ENCODE peak calls at places on chromosomes 6 and 20, in four cellular contexts. Z is HCT116, G is mesendoderm, L is HepG2. Y is an unnamed sample.

GRCh38 chr20:17679786-17680127 is 2.3 kb downstream of the RRBP1 start:
- DNase-seq in Z (no peak), L (no peak), G (no peak), Y (no peak)

GRCh38 chr20:59767656-59768055 is 163.3 kb downstream of the PHACTR3 start:
- DNase-seq in L (no peak), G (no peak), Z (no peak), Y (no peak)

GRCh38 chr20:53530440-53530839 is 63.2 kb downstream of the ZNF217 start:
- DNase-seq in G (no peak), Z (no peak), L (no peak), Y (no peak)

GRCh38 chr20:33765099-33765498 is 33.3 kb downstream of the ZNF341 start:
- DNase-seq in G (no peak), L (no peak), Z (no peak), Y (no peak)

GRCh38 chr6:2378891-2379652 is 133.7 kb upstream of the GMDS start:
- DNase-seq in G (no peak), L (no peak), Z (peak), Y (no peak)

GRCh38 chr6:147170269-147170668 is 33.9 kb upstream of the STXBP5 start:
- DNase-seq in L (no peak), G (no peak), Z (no peak), Y (no peak)

GRCh38 chr6:66183982-66184555 is 477.0 kb upstream of the EYS start:
- DNase-seq in Z (no peak), L (no peak), G (no peak), Y (no peak)

GRCh38 chr20:32966881-32967781 is 37.1 kb downstream of the SUN5 start:
- DNase-seq in G (no peak), L (no peak), Z (no peak), Y (no peak)

GRCh38 chr6:82331031-82331773 is 32.4 kb upstream of the TPBG start:
- DNase-seq in G (peak), L (no peak), Z (no peak), Y (no peak)

GRCh38 chr20:45910670-45911485 is 1.1 kb downstream of the PLTP start:
- DNase-seq in L (no peak), Z (peak), G (peak), Y (peak)

DNA sequence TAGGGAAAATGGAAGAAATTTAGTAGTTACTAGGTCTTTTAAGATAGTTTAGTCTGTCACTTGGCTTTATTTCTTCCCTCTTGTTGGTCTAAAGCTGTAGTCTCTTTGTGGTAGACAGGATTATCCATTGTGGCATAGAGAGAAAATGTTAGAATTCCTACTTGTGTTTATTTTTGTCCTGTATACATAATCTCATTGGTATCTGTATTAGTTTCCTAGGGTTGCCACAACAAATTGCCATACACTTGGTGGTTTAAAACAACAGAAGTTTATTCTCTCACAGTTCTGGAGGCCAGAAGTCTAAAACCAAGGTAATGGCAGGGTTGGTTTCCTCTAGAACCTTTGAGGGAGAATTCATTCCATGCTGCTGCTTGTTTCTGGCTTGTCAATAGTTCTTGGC is 119.4 kb downstream of the ZFAND3 start:
- DNase-seq in Z (no peak), G (no peak), L (no peak), Y (no peak)
- H3K27ac ChIP-seq in Z (no peak), G (no peak), L (no peak), Y (no peak)

DNA sequence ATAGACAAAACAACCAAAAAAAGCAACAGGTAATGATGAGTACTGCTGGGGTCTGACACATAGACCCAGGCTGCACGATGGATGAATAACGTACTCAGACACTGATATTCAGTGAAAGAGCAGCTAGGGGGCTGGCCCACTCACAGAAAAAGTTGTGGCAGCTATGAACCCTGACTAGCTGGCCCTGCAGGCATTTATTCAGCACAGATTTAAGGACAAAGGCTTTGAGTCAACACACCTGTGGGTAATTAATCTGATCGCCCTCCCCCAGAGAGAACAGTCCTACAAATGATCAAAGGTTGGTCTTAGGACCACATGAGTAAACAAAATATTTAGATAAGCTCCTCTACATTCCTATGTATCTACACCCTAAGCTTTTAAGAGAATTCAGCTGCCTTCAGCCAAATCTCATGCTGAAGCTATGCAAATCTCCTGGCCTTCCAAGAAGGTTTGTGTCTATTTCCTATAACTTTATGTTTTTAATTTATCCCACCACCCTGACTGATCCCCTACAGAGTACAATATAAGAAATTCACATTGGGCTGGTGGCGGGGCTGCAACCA is 81.7 kb upstream of the NXT1 start:
- DNase-seq in L (peak), Z (no peak), G (peak), Y (no peak)
- H3K27ac ChIP-seq in L (no peak), Z (no peak), G (no peak), Y (no peak)

GRCh38 chr20:31681128-31681727 is 41.4 kb downstream of the BCL2L1 start:
- DNase-seq in G (no peak), L (no peak), Z (no peak), Y (no peak)

GRCh38 chr20:31682352-31682751 is 40.3 kb downstream of the BCL2L1 start:
- DNase-seq in Z (no peak), G (no peak), L (no peak), Y (no peak)

GRCh38 chr20:31684153-31685003 is 38.3 kb downstream of the BCL2L1 start:
- DNase-seq in Z (no peak), L (no peak), G (no peak), Y (no peak)

GRCh38 chr20:31681769-31682168 is 40.9 kb downstream of the BCL2L1 start:
- DNase-seq in L (no peak), Z (no peak), G (no peak), Y (no peak)

GRCh38 chr20:31682927-31683326 is 39.7 kb downstream of the BCL2L1 start:
- DNase-seq in G (no peak), L (no peak), Z (no peak), Y (no peak)
- H3K27ac ChIP-seq in G (no peak), L (peak), Z (peak), Y (no peak)

DNA sequence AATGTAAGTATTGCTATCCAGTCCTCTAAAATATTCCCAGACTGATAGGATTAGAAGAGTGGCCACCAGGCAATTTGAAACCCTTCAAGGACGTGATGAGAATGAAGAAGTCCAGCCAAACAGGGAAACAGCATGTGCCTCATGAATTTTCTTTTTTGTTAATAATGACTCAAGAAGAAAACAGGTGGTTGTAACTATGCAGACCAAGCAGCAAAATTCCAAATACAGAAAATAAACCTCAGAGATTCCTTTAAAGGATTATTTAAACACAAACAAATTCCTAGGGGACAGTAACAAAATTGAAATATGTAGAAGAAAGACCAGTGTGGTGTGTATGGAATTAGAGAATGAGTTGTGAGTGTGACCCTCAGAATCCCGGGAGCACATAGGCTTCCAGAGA is 239.2 kb downstream of the KCNQ5 start:
- DNase-seq in L (no peak), Z (no peak), G (no peak), Y (no peak)
- H3K27ac ChIP-seq in L (no peak), Z (no peak), G (no peak), Y (no peak)

GRCh38 chr6:125828476-125829039 is 37.8 kb downstream of the NCOA7 start:
- DNase-seq in Z (no peak), L (no peak), G (no peak), Y (no peak)
- H3K27ac ChIP-seq in Z (no peak), L (no peak), G (no peak), Y (no peak)

DNA sequence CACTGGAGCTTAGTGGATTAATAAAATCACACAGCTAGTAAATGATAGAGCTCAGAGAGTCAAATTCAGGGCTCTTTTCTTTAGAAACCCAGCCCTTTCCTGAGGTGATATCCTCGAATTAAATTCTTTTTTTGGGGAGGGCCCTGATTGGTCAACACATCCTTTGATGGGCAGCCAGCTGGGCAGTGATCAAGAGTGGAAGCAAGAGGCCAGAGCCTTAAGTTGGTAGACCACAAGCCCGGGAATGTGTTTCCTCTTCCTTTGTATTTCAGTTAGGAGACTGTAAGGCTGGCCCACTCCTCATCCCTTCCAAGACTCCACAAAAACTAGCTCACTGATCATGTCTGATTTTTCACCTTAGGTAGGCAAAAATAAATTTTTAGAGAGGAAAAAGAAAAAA is 640.5 kb downstream of the DHX35 start:
- DNase-seq in Z (no peak), L (no peak), G (no peak), Y (no peak)
- H3K27ac ChIP-seq in Z (no peak), L (no peak), G (no peak), Y (no peak)

GRCh38 chr6:134689177-134689576 is 260.7 kb downstream of the ALDH8A1 start:
- DNase-seq in Z (no peak), L (no peak), G (no peak), Y (peak)

GRCh38 chr6:134680433-134680832 is 269.5 kb downstream of the ALDH8A1 start:
- DNase-seq in Z (no peak), G (no peak), L (no peak), Y (no peak)

GRCh38 chr6:134686071-134686470 is 263.8 kb downstream of the ALDH8A1 start:
- DNase-seq in L (no peak), Z (no peak), G (no peak), Y (no peak)

GRCh38 chr6:134680021-134680420 is 269.9 kb downstream of the ALDH8A1 start:
- DNase-seq in Z (no peak), G (no peak), L (no peak), Y (no peak)

GRCh38 chr6:134683783-134684765 is 265.8 kb downstream of the ALDH8A1 start:
- DNase-seq in G (no peak), Z (no peak), L (no peak), Y (no peak)
- H3K27ac ChIP-seq in G (no peak), Z (no peak), L (no peak), Y (no peak)

GRCh38 chr20:6103301-6103700 is 19.5 kb downstream of the FERMT1 start:
- DNase-seq in G (no peak), Z (no peak), L (no peak), Y (no peak)
- H3K27ac ChIP-seq in G (no peak), Z (no peak), L (no peak), Y (no peak)

Y was measured in caudate nucleus.